ENCODE peak calls at places on chromosomes 11 and 22, in seven cellular contexts. P is neural progenitor cell, K is fibroblast of lung, V is KBM-7, O is NAMALWA, X is renal cortical epithelial cell, C is left lung. L is an unnamed sample.
A peak's percentile ranks its signal among the peaks of the same experiment; 100 is the strongest.

GRCh38 chr11:114296190-114296978 is at the start of gene NNMT:
- DNase-seq in K (peak; percentile 98), O (no peak), X (peak; percentile 98), C (peak; percentile 75), P (no peak), V (no peak), L (peak; percentile 91)

GRCh38 chr22:36144886-36145541 is 15.5 kb downstream of the APOL3 start:
- DNase-seq in V (peak; percentile 81), X (peak; percentile 69), O (peak; percentile 53), K (peak; percentile 83), P (peak; percentile 72), C (peak; percentile 62), L (no peak)

GRCh38 chr11:134478176-134478575 is 66.1 kb upstream of the B3GAT1 start:
- DNase-seq in V (no peak), P (no peak), O (no peak), K (no peak), X (no peak), C (no peak), L (no peak)

GRCh38 chr11:106202935-106203620 is 125.6 kb downstream of the AASDHPPT start:
- DNase-seq in V (no peak), C (no peak), K (no peak), P (no peak), X (no peak), O (no peak), L (no peak)

GRCh38 chr11:26993965-26994446 is at the start of gene FIBIN:
- DNase-seq in K (peak; percentile 89), V (no peak), X (no peak), O (no peak), P (peak; percentile 35), C (no peak), L (peak; percentile 68)

GRCh38 chr11:10632483-10632882 is 61.1 kb downstream of the IRAG1 start:
- DNase-seq in K (no peak), P (no peak), O (no peak), X (no peak), C (no peak), V (no peak), L (no peak)

GRCh38 chr22:39601180-39601535 is 30.6 kb downstream of the CACNA1I start:
- DNase-seq in C (no peak), K (no peak), P (no peak), V (no peak), X (no peak), O (peak; percentile 31), L (no peak)

GRCh38 chr11:16252373-16252772 is 104.0 kb downstream of the SOX6 start:
- DNase-seq in O (no peak), V (no peak), K (peak; percentile 2), X (peak; percentile 28), P (peak; percentile 29), C (no peak), L (no peak)

GRCh38 chr22:32378703-32379272 is 21.1 kb downstream of the RFPL3 start:
- DNase-seq in X (peak; percentile 27), K (peak; percentile 8), O (peak; percentile 26), C (no peak), V (peak; percentile 65), P (peak; percentile 85), L (no peak)

GRCh38 chr11:116610190-116610589 is 162.6 kb downstream of the BUD13 start:
- DNase-seq in V (no peak), K (no peak), X (no peak), C (no peak), P (no peak), O (no peak), L (no peak)

GRCh38 chr11:73760066-73760679 is 701 bp downstream of the RAB6A start:
- DNase-seq in K (peak; percentile 50), O (no peak), P (peak; percentile 55), X (no peak), C (peak; percentile 67), V (peak; percentile 21), L (peak; percentile 86)

GRCh38 chr22:37054078-37054440 is 2.5 kb downstream of the KCTD17 start:
- DNase-seq in K (no peak), V (no peak), X (no peak), C (no peak), O (peak; percentile 78), P (no peak), L (no peak)

GRCh38 chr22:39474351-39474991 is 17.7 kb downstream of the MGAT3 start:
- DNase-seq in O (no peak), V (no peak), C (no peak), P (no peak), K (no peak), X (no peak), L (no peak)

GRCh38 chr11:2910401-2910955 is 18.7 kb downstream of the PHLDA2 start:
- DNase-seq in P (no peak), X (no peak), O (no peak), C (no peak), K (no peak), V (no peak), L (no peak)

GRCh38 chr11:81869337-81870065 is 864.2 kb downstream of the FAM181B start:
- DNase-seq in O (peak; percentile 96), C (no peak), V (peak; percentile 90), K (peak; percentile 2), P (no peak), X (peak; percentile 47), L (no peak)

GRCh38 chr11:567036-567628 is 6.4 kb downstream of the RASSF7 start:
- DNase-seq in X (no peak), V (no peak), O (no peak), P (no peak), C (no peak), K (no peak), L (peak; percentile 67)

GRCh38 chr11:77151804-77152513 is 23.9 kb downstream of the MYO7A start:
- DNase-seq in V (peak; percentile 91), P (no peak), K (no peak), C (no peak), O (no peak), X (no peak), L (no peak)

GRCh38 chr22:47337161-47337621 is 574.7 kb downstream of the TBC1D22A start:
- DNase-seq in V (no peak), O (no peak), X (peak; percentile 2), P (no peak), K (peak; percentile 92), C (no peak), L (no peak)

GRCh38 chr11:108734956-108735559 is 70.2 kb downstream of the DDX10 start:
- DNase-seq in X (no peak), V (peak; percentile 42), K (peak; percentile 26), C (no peak), P (peak; percentile 19), O (peak; percentile 66), L (no peak)

GRCh38 chr11:11569936-11570491 is 51.8 kb downstream of the GALNT18 start:
- DNase-seq in O (no peak), V (peak; percentile 12), P (no peak), K (peak; percentile 15), X (no peak), C (peak; percentile 64), L (no peak)

GRCh38 chr11:134645576-134645975 is 233.5 kb upstream of the B3GAT1 start:
- DNase-seq in K (no peak), P (no peak), O (no peak), C (no peak), V (no peak), X (no peak), L (no peak)

GRCh38 chr11:60869451-60869825 is 2.1 kb downstream of the ZP1 start:
- DNase-seq in P (no peak), C (no peak), O (no peak), V (no peak), K (no peak), X (no peak), L (peak; percentile 52)

GRCh38 chr11:60867871-60868681 is 734 bp downstream of the ZP1 start:
- DNase-seq in O (no peak), P (no peak), K (no peak), X (no peak), C (no peak), V (no peak), L (no peak)

GRCh38 chr22:44685384-44686056 is 16.5 kb upstream of the PRR5 start:
- DNase-seq in X (peak; percentile 34), O (peak; percentile 66), C (peak; percentile 55), P (peak; percentile 77), K (peak; percentile 43), V (peak; percentile 85), L (no peak)

GRCh38 chr11:122642472-122642922 is 13.0 kb upstream of the UBASH3B start:
- DNase-seq in P (no peak), X (peak; percentile 99), O (no peak), V (no peak), K (peak; percentile 76), C (no peak), L (no peak)

GRCh38 chr11:132982769-132983168 is 549.5 kb downstream of the OPCML start:
- DNase-seq in X (no peak), V (no peak), C (no peak), P (peak; percentile 46), K (no peak), O (no peak), L (no peak)

GRCh38 chr11:61871158-61871597 is 20.2 kb downstream of the FADS3 start:
- DNase-seq in K (peak; percentile 75), P (peak; percentile 93), C (peak; percentile 77), O (peak; percentile 82), V (peak; percentile 86), X (peak; percentile 52), L (peak; percentile 87)

GRCh38 chr11:118882489-118882888 is 1.2 kb upstream of the CXCR5 start:
- DNase-seq in C (no peak), X (no peak), V (peak; percentile 87), P (no peak), O (no peak), K (no peak), L (no peak)

GRCh38 chr11:32511926-32512325 is 71.7 kb upstream of the EIF3M start:
- DNase-seq in X (no peak), O (no peak), C (no peak), V (peak; percentile 5), K (no peak), P (no peak), L (no peak)

L was measured in suprapubic skin.